ENCODE peak calls at places on chromosomes 7 and 10, in five cellular contexts. R is AG04449, F is AG09319, N is OCI-LY7, B is fibroblast of pulmonary artery. K is an unnamed sample.

GRCh38 chr7:100008525-100008924 is 6.9 kb upstream of the ZKSCAN1 start:
- DNase-seq in F (no peak), B (no peak), R (no peak), N (no peak), K (no peak)

GRCh38 chr7:40944981-40945585 is 757.8 kb downstream of the INHBA start:
- DNase-seq in R (no peak), B (no peak), N (no peak), F (no peak), K (no peak)

GRCh38 chr10:6530211-6530840 is 49.8 kb downstream of the PRKCQ start:
- DNase-seq in F (no peak), B (no peak), R (no peak), N (no peak), K (no peak)

GRCh38 chr7:55493416-55493815 is 78.9 kb downstream of the VOPP1 start:
- DNase-seq in R (no peak), B (no peak), F (no peak), N (no peak), K (no peak)

GRCh38 chr10:103653581-103654020 is 160.1 kb downstream of the NEURL1 start:
- DNase-seq in B (no peak), N (no peak), F (no peak), R (no peak), K (no peak)

GRCh38 chr10:3573498-3573897 is 211.5 kb downstream of the KLF6 start:
- DNase-seq in R (no peak), F (no peak), B (no peak), N (no peak), K (no peak)

GRCh38 chr10:7908541-7909210 is 90.4 kb downstream of the TAF3 start:
- DNase-seq in N (no peak), F (no peak), B (no peak), R (no peak), K (no peak)

GRCh38 chr10:97499561-97500296 is 1.0 kb downstream of the UBTD1 start:
- DNase-seq in N (no peak), F (no peak), R (no peak), B (peak; percentile 75), K (no peak)

GRCh38 chr10:78730754-78731153 is 338.0 kb upstream of the ZMIZ1 start:
- DNase-seq in F (no peak), N (no peak), R (no peak), B (no peak), K (no peak)

GRCh38 chr7:51430480-51431086 is 114.0 kb upstream of the COBL start:
- DNase-seq in B (peak; percentile 49), F (no peak), R (no peak), N (peak; percentile 58), K (peak; percentile 74)

GRCh38 chr10:90865400-90865799 is 6.4 kb upstream of the RPP30 start:
- DNase-seq in F (no peak), B (peak; percentile 58), N (peak; percentile 29), R (no peak), K (no peak)

GRCh38 chr7:10721289-10721688 is 252.4 kb upstream of the PHF14 start:
- DNase-seq in N (no peak), B (no peak), R (no peak), F (no peak), K (no peak)

GRCh38 chr7:33903770-33904679 is 1.3 kb upstream of the BMPER start:
- DNase-seq in N (no peak), R (no peak), B (peak; percentile 67), F (no peak), K (no peak)

GRCh38 chr7:90412458-90413184 is 9.4 kb downstream of the CLDN12 start:
- DNase-seq in B (no peak), F (no peak), R (no peak), N (peak; percentile 10), K (no peak)

GRCh38 chr7:8389898-8390642 is 43.3 kb upstream of the NXPH1 start:
- DNase-seq in F (no peak), B (no peak), R (no peak), N (no peak), K (peak; percentile 41)

GRCh38 chr10:73263948-73264347 is 11.5 kb upstream of the MRPS16 start:
- DNase-seq in F (no peak), N (peak; percentile 37), B (peak; percentile 51), R (no peak), K (no peak)
- TF ChIP-seq CTCF in F (peak; percentile 61), N (peak; percentile 90), B (peak; percentile 61), R (peak; percentile 15), K (peak; percentile 53)

DNA sequence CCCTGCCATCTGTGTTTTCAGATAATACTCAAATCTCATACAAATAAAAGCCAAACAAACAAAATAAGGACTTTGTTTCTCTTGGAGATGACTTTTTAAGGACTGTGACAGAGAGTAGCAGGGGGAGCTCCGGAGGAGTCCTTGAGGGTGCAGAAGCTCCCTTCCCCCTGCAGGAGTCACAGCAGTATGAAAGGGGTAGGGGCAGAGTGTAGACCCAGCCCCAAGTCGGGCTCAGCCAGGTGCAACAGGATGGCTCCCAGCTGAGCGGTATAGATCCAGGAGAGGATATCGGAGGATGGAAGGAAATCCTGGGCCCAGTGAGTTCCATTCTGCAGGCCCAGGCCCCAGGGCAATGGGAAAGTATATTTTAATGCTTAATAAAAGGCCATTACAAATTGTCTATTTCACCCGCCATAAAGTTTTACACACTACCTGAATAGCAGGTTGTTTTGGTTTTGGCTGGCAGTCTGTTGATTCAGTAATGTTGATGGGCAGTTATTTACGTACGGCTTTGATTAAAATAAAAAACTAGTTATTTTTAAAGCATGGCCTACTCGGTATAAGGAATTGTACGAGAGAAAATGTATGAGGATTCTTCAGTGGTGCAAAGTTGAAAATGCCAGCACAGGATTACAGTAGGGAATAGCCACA is 206.0 kb downstream of the CELF2 start:
- DNase-seq in R (no peak), B (no peak), F (no peak), N (no peak), K (no peak)
- TF ChIP-seq CTCF in R (no peak), B (no peak), F (no peak), N (no peak), K (no peak)

DNA sequence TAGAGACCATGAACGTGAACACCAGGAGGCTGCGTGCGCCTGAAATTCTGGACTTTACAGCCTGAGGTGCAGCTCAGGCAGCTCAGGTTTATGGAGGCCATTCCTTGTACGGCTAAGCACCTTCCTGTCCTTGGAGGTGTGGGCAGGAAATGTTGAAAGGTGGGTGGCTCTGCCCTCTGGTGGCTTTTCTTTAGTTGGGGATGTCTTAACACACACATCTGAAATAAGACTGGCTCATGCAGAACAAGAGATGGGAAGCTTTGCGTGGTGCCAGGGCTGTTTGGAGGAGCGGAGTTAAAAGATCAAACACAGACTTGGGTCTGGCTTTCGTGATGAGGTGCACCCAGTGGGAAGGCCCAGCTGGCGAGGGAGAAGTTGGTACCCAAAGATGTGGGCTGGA is 64.1 kb downstream of the DOCK1 start:
- DNase-seq in F (no peak), R (no peak), N (no peak), B (peak; percentile 6), K (no peak)
- TF ChIP-seq CTCF in F (no peak), R (no peak), N (no peak), B (no peak), K (no peak)

DNA sequence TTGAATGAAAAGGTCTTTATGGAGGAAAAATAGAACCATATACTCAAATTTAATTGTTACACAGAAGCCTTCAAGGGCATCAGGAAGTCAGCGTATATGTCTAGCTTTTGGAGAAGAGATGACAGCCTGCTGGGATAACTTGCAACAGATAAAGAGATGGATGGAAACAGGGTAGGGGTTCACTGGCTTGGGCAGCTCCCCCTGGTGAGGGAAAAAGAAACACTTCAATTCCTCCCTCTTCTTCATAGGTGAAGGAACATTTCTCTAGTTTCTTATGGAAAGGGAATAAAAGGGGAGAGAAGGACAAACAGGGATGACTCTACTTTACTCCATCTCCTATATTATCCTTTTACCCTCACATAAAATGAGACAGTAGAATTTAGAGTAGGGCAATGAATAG is 635.7 kb downstream of the PHTF2 start:
- DNase-seq in N (no peak), R (no peak), F (no peak), B (no peak), K (no peak)
- TF ChIP-seq CTCF in N (peak; percentile 58), R (no peak), F (no peak), B (no peak), K (no peak)

K was measured in mesothelial cell of epicardium.